ENCODE peak calls at places on chromosomes 16 and 17, in ten cellular contexts. One of them, this sample, is unnamed.

GRCh38 chr17:61179316-61179715 is 220.3 kb upstream of the TBX2 start:
- DNase-seq in SHP77: no peak
- DNase-seq in brain microvascular endothelial cell: no peak
- DNase-seq in NCI-H345: no peak
- DNase-seq in NT2/D1: no peak
- DNase-seq in RWPE1: no peak
- DNase-seq in kidney glomerular epithelial cell: no peak
- DNase-seq in Caki2: no peak
- DNase-seq in COR-L47: no peak
- DNase-seq in stimulated activated CD4-positive, alpha-beta T cell treated with anti-CD3 and anti-CD28 coated beads, Interleukin-12 subunit alpha, Interleukin-12 subunit beta, amount 100 ng/mL, for 4 hours: no peak
- DNase-seq in this sample: no peak

GRCh38 chr16:78192734-78193133 is 93.3 kb downstream of the WWOX start:
- DNase-seq in brain microvascular endothelial cell: no peak
- DNase-seq in SHP77: no peak
- DNase-seq in Caki2: no peak
- DNase-seq in kidney glomerular epithelial cell: no peak
- DNase-seq in NT2/D1: no peak
- DNase-seq in stimulated activated CD4-positive, alpha-beta T cell treated with anti-CD3 and anti-CD28 coated beads, Interleukin-12 subunit alpha, Interleukin-12 subunit beta, amount 100 ng/mL, for 4 hours: no peak
- DNase-seq in NCI-H345: no peak
- DNase-seq in COR-L47: no peak
- DNase-seq in RWPE1: no peak
- DNase-seq in this sample: no peak

GRCh38 chr17:81635431-81635830 is 1.5 kb downstream of the NPLOC4 start:
- DNase-seq in NT2/D1: no peak
- DNase-seq in brain microvascular endothelial cell: no peak
- DNase-seq in Caki2: peak; percentile 20
- DNase-seq in NCI-H345: no peak
- DNase-seq in kidney glomerular epithelial cell: no peak
- DNase-seq in RWPE1: no peak
- DNase-seq in COR-L47: no peak
- DNase-seq in SHP77: no peak
- DNase-seq in stimulated activated CD4-positive, alpha-beta T cell treated with anti-CD3 and anti-CD28 coated beads, Interleukin-12 subunit alpha, Interleukin-12 subunit beta, amount 100 ng/mL, for 4 hours: no peak
- DNase-seq in this sample: no peak

GRCh38 chr16:86634290-86634689 is 55.9 kb downstream of the FOXL1 start:
- DNase-seq in kidney glomerular epithelial cell: no peak
- DNase-seq in Caki2: no peak
- DNase-seq in RWPE1: peak; percentile 50
- DNase-seq in SHP77: no peak
- DNase-seq in COR-L47: no peak
- DNase-seq in stimulated activated CD4-positive, alpha-beta T cell treated with anti-CD3 and anti-CD28 coated beads, Interleukin-12 subunit alpha, Interleukin-12 subunit beta, amount 100 ng/mL, for 4 hours: no peak
- DNase-seq in NT2/D1: no peak
- DNase-seq in NCI-H345: no peak
- DNase-seq in brain microvascular endothelial cell: peak; percentile 48
- DNase-seq in this sample: no peak

GRCh38 chr16:52283018-52283417 is 263.9 kb downstream of the TOX3 start:
- DNase-seq in brain microvascular endothelial cell: no peak
- DNase-seq in NCI-H345: no peak
- DNase-seq in SHP77: no peak
- DNase-seq in NT2/D1: no peak
- DNase-seq in stimulated activated CD4-positive, alpha-beta T cell treated with anti-CD3 and anti-CD28 coated beads, Interleukin-12 subunit alpha, Interleukin-12 subunit beta, amount 100 ng/mL, for 4 hours: no peak
- DNase-seq in kidney glomerular epithelial cell: no peak
- DNase-seq in Caki2: no peak
- DNase-seq in COR-L47: no peak
- DNase-seq in RWPE1: no peak
- DNase-seq in this sample: no peak

GRCh38 chr17:45228985-45229517 is 7.4 kb downstream of the FMNL1 start:
- DNase-seq in brain microvascular endothelial cell: peak; percentile 77
- DNase-seq in stimulated activated CD4-positive, alpha-beta T cell treated with anti-CD3 and anti-CD28 coated beads, Interleukin-12 subunit alpha, Interleukin-12 subunit beta, amount 100 ng/mL, for 4 hours: peak; percentile 81
- DNase-seq in NCI-H345: no peak
- DNase-seq in kidney glomerular epithelial cell: no peak
- DNase-seq in COR-L47: no peak
- DNase-seq in NT2/D1: no peak
- DNase-seq in RWPE1: peak; percentile 94
- DNase-seq in Caki2: no peak
- DNase-seq in SHP77: no peak
- DNase-seq in this sample: no peak

GRCh38 chr17:4124994-4125393 is 17.8 kb downstream of the ZZEF1 start:
- DNase-seq in brain microvascular endothelial cell: no peak
- DNase-seq in kidney glomerular epithelial cell: no peak
- DNase-seq in SHP77: no peak
- DNase-seq in NT2/D1: peak; percentile 50
- DNase-seq in Caki2: no peak
- DNase-seq in RWPE1: no peak
- DNase-seq in COR-L47: no peak
- DNase-seq in NCI-H345: no peak
- DNase-seq in stimulated activated CD4-positive, alpha-beta T cell treated with anti-CD3 and anti-CD28 coated beads, Interleukin-12 subunit alpha, Interleukin-12 subunit beta, amount 100 ng/mL, for 4 hours: no peak
- DNase-seq in this sample: no peak

GRCh38 chr17:40068917-40069750 is 6.4 kb downstream of the THRA start:
- DNase-seq in SHP77: peak; percentile 67
- DNase-seq in kidney glomerular epithelial cell: peak; percentile 34
- DNase-seq in COR-L47: peak; percentile 65
- DNase-seq in Caki2: peak; percentile 85
- DNase-seq in RWPE1: no peak
- DNase-seq in stimulated activated CD4-positive, alpha-beta T cell treated with anti-CD3 and anti-CD28 coated beads, Interleukin-12 subunit alpha, Interleukin-12 subunit beta, amount 100 ng/mL, for 4 hours: peak; percentile 81
- DNase-seq in NT2/D1: no peak
- DNase-seq in NCI-H345: peak; percentile 29
- DNase-seq in brain microvascular endothelial cell: peak; percentile 60
- DNase-seq in this sample: peak; percentile 73

GRCh38 chr17:45948498-45948880 is 50.6 kb upstream of the STH start:
- DNase-seq in NT2/D1: no peak
- DNase-seq in Caki2: no peak
- DNase-seq in stimulated activated CD4-positive, alpha-beta T cell treated with anti-CD3 and anti-CD28 coated beads, Interleukin-12 subunit alpha, Interleukin-12 subunit beta, amount 100 ng/mL, for 4 hours: no peak
- DNase-seq in SHP77: no peak
- DNase-seq in kidney glomerular epithelial cell: no peak
- DNase-seq in brain microvascular endothelial cell: no peak
- DNase-seq in RWPE1: no peak
- DNase-seq in NCI-H345: no peak
- DNase-seq in COR-L47: no peak
- DNase-seq in this sample: no peak

GRCh38 chr16:66529475-66529874 is 20.4 kb downstream of the TK2 start:
- DNase-seq in kidney glomerular epithelial cell: no peak
- DNase-seq in SHP77: no peak
- DNase-seq in RWPE1: no peak
- DNase-seq in brain microvascular endothelial cell: no peak
- DNase-seq in stimulated activated CD4-positive, alpha-beta T cell treated with anti-CD3 and anti-CD28 coated beads, Interleukin-12 subunit alpha, Interleukin-12 subunit beta, amount 100 ng/mL, for 4 hours: no peak
- DNase-seq in COR-L47: no peak
- DNase-seq in NCI-H345: no peak
- DNase-seq in NT2/D1: no peak
- DNase-seq in Caki2: no peak
- DNase-seq in this sample: no peak

GRCh38 chr16:68590201-68590994 is 51.3 kb downstream of the ZFP90 start:
- DNase-seq in stimulated activated CD4-positive, alpha-beta T cell treated with anti-CD3 and anti-CD28 coated beads, Interleukin-12 subunit alpha, Interleukin-12 subunit beta, amount 100 ng/mL, for 4 hours: peak; percentile 69
- DNase-seq in brain microvascular endothelial cell: peak; percentile 42
- DNase-seq in NCI-H345: no peak
- DNase-seq in COR-L47: no peak
- DNase-seq in RWPE1: peak; percentile 75
- DNase-seq in NT2/D1: peak; percentile 71
- DNase-seq in Caki2: no peak
- DNase-seq in SHP77: peak; percentile 63
- DNase-seq in kidney glomerular epithelial cell: peak; percentile 47
- DNase-seq in this sample: no peak

GRCh38 chr16:87342978-87343752 is 26.0 kb upstream of the C16orf95 start:
- DNase-seq in brain microvascular endothelial cell: no peak
- DNase-seq in COR-L47: no peak
- DNase-seq in Caki2: no peak
- DNase-seq in kidney glomerular epithelial cell: no peak
- DNase-seq in NT2/D1: no peak
- DNase-seq in SHP77: no peak
- DNase-seq in stimulated activated CD4-positive, alpha-beta T cell treated with anti-CD3 and anti-CD28 coated beads, Interleukin-12 subunit alpha, Interleukin-12 subunit beta, amount 100 ng/mL, for 4 hours: no peak
- DNase-seq in NCI-H345: no peak
- DNase-seq in RWPE1: no peak
- DNase-seq in this sample: no peak

This sample was measured in NCI-H2227 treated with DMSO at 0.1 percent for 48 hours.